ENCODE peak calls at places on chromosomes 2 and 18, in nine cellular contexts. C is NCI-H2081, D is IMR-90, N is SK-N-MC, A is GM13976, G is Right ventricle myocardium superior, Q is H9, R is GM18507, E is mesendoderm. B is an unnamed sample.

GRCh38 chr2:12715878-12716249 is 872 bp upstream of the TRIB2 start:
- DNase-seq in C (peak), D (peak), N (no peak), A (peak), G (peak), Q (peak), R (no peak), E (peak), B (peak)

GRCh38 chr18:12883003-12883683 is 894 bp downstream of the PTPN2 start:
- DNase-seq in C (no peak), D (no peak), N (no peak), A (peak), G (no peak), Q (no peak), R (no peak), E (peak), B (no peak)

GRCh38 chr2:235749121-235749780 is 255.4 kb downstream of the AGAP1 start:
- DNase-seq in C (no peak), D (peak), N (no peak), A (no peak), G (no peak), Q (no peak), R (no peak), E (no peak), B (no peak)

GRCh38 chr2:237280235-237280634 is 133.7 kb downstream of the COL6A3 start:
- DNase-seq in C (no peak), D (peak), N (no peak), A (no peak), G (no peak), Q (no peak), R (no peak), E (no peak), B (no peak)

GRCh38 chr2:72924353-72925240 is 7.3 kb downstream of the EMX1 start:
- DNase-seq in C (no peak), D (no peak), N (no peak), A (peak), G (no peak), Q (peak), R (no peak), E (peak), B (no peak)

GRCh38 chr2:179443175-179443574 is 178.5 kb upstream of the SESTD1 start:
- DNase-seq in C (no peak), D (no peak), N (no peak), A (no peak), G (peak), Q (peak), R (no peak), E (peak), B (no peak)

GRCh38 chr2:219724628-219725027 is 97.2 kb downstream of the SLC4A3 start:
- DNase-seq in C (no peak), D (peak), N (no peak), A (no peak), G (no peak), Q (no peak), R (no peak), E (no peak), B (no peak)

GRCh38 chr2:17164550-17164949 is 353.7 kb downstream of the RAD51AP2 start:
- DNase-seq in C (no peak), D (no peak), N (no peak), A (no peak), G (no peak), Q (no peak), R (no peak), E (no peak), B (no peak)

GRCh38 chr2:174711206-174711605 is 53.1 kb downstream of the CHRNA1 start:
- DNase-seq in C (no peak), D (peak), N (no peak), A (no peak), G (no peak), Q (no peak), R (no peak), E (peak), B (no peak)

GRCh38 chr18:49966090-49966489 is 152.8 kb upstream of the ACAA2 start:
- DNase-seq in C (no peak), D (no peak), N (no peak), A (no peak), G (no peak), Q (no peak), R (no peak), E (no peak), B (no peak)

GRCh38 chr2:25981596-25982272 is 563 bp downstream of the KIF3C start:
- DNase-seq in C (no peak), D (no peak), N (no peak), A (peak), G (peak), Q (peak), R (no peak), E (no peak), B (no peak)

GRCh38 chr18:55124078-55124477 is 164.8 kb upstream of the CCDC68 start:
- DNase-seq in C (no peak), D (peak), N (no peak), A (no peak), G (no peak), Q (no peak), R (no peak), E (no peak), B (no peak)

GRCh38 chr2:209308415-209308814 is 115.4 kb upstream of the MAP2 start:
- DNase-seq in C (no peak), D (no peak), N (no peak), A (no peak), G (no peak), Q (no peak), R (no peak), E (peak), B (no peak)

GRCh38 chr2:226447896-226448295 is 351.7 kb downstream of the IRS1 start:
- DNase-seq in C (no peak), D (peak), N (no peak), A (no peak), G (no peak), Q (no peak), R (no peak), E (no peak), B (no peak)

GRCh38 chr2:131641414-131642206 is 113.9 kb downstream of the CCDC74A start:
- DNase-seq in C (no peak), D (peak), N (no peak), A (no peak), G (no peak), Q (no peak), R (no peak), E (no peak), B (peak)

GRCh38 chr2:173720310-173720709 is 244.9 kb downstream of the SP3 start:
- DNase-seq in C (no peak), D (peak), N (no peak), A (no peak), G (no peak), Q (no peak), R (no peak), E (peak), B (no peak)

GRCh38 chr2:215609089-215610032 is 173.5 kb upstream of the FN1 start:
- DNase-seq in C (no peak), D (peak), N (no peak), A (no peak), G (no peak), Q (no peak), R (no peak), E (no peak), B (no peak)

GRCh38 chr2:112941753-112942653 is 31.0 kb downstream of the IL37 start:
- DNase-seq in C (peak), D (peak), N (peak), A (peak), G (peak), Q (peak), R (peak), E (peak), B (peak)

GRCh38 chr18:70363861-70364260 is 75.0 kb downstream of the SOCS6 start:
- DNase-seq in C (no peak), D (peak), N (no peak), A (no peak), G (no peak), Q (no peak), R (no peak), E (no peak), B (no peak)

GRCh38 chr2:9003616-9004337 is at the start of gene MBOAT2:
- DNase-seq in C (peak), D (peak), N (no peak), A (peak), G (peak), Q (peak), R (peak), E (peak), B (peak)

GRCh38 chr18:61820842-61821241 is 72.0 kb downstream of the RNF152 start:
- DNase-seq in C (no peak), D (peak), N (no peak), A (no peak), G (no peak), Q (no peak), R (no peak), E (peak), B (no peak)

GRCh38 chr2:133812826-133813617 is 244.8 kb upstream of the NCKAP5 start:
- DNase-seq in C (no peak), D (peak), N (no peak), A (no peak), G (no peak), Q (no peak), R (no peak), E (no peak), B (no peak)

GRCh38 chr2:109611467-109612095 is 2.2 kb downstream of the SEPTIN10 start:
- DNase-seq in C (no peak), D (peak), N (no peak), A (no peak), G (no peak), Q (no peak), R (no peak), E (no peak), B (no peak)

GRCh38 chr2:219902870-219903269 is 275.4 kb downstream of the SLC4A3 start:
- DNase-seq in C (no peak), D (peak), N (no peak), A (no peak), G (no peak), Q (no peak), R (no peak), E (peak), B (no peak)